ENCODE peak calls at places on chromosome 3, in four cellular contexts. S, F, C and X are unnamed samples.
A peak's percentile ranks its signal among the peaks of the same experiment; 100 is the strongest.

GRCh38 chr3:51777985-51778384 is 1.1 kb downstream of the IQCF6 start:
- DNase-seq in S (no peak), F (no peak), C (no peak), X (no peak)

GRCh38 chr3:170785454-170785853 is 84.5 kb downstream of the RPL22L1 start:
- DNase-seq in S (no peak), F (no peak), C (no peak), X (no peak)

GRCh38 chr3:41580274-41580959 is 381.1 kb downstream of the CTNNB1 start:
- DNase-seq in S (no peak), F (no peak), C (no peak), X (no peak)

GRCh38 chr3:195182470-195182795 is 88.5 kb downstream of the XXYLT1 start:
- DNase-seq in S (no peak), F (no peak), C (peak; percentile 84), X (no peak)

GRCh38 chr3:111392911-111393351 is 149.1 kb upstream of the CD96 start:
- DNase-seq in S (no peak), F (peak; percentile 46), C (peak; percentile 17), X (no peak)

GRCh38 chr3:98259707-98260106 is 4.3 kb upstream of the OR5H6 start:
- DNase-seq in S (no peak), F (peak; percentile 31), C (peak; percentile 22), X (no peak)

GRCh38 chr3:121781611-121782010 is 32.1 kb upstream of the GOLGB1 start:
- DNase-seq in S (no peak), F (no peak), C (no peak), X (no peak)

GRCh38 chr3:17845026-17845425 is 102.6 kb upstream of the TBC1D5 start:
- DNase-seq in S (no peak), F (no peak), C (no peak), X (no peak)

GRCh38 chr3:179768080-179768479 is 115.2 kb downstream of the USP13 start:
- DNase-seq in S (no peak), F (peak; percentile 22), C (peak; percentile 79), X (no peak)

GRCh38 chr3:119301662-119302061 is 7.5 kb downstream of the ARHGAP31 start:
- DNase-seq in S (no peak), F (no peak), C (no peak), X (no peak)

GRCh38 chr3:177973241-177973840 is 562.9 kb upstream of the KCNMB2 start:
- DNase-seq in S (no peak), F (no peak), C (peak; percentile 66), X (no peak)

GRCh38 chr3:64300790-64301423 is 75.6 kb upstream of the PRICKLE2 start:
- DNase-seq in S (no peak), F (no peak), C (peak; percentile 70), X (no peak)

GRCh38 chr3:67064105-67064504 is 66.0 kb downstream of the KBTBD8 start:
- DNase-seq in S (no peak), F (no peak), C (peak; percentile 21), X (no peak)

GRCh38 chr3:123499316-123499715 is 50.4 kb upstream of the ADCY5 start:
- DNase-seq in S (no peak), F (no peak), C (peak; percentile 51), X (no peak)

GRCh38 chr3:175150812-175151411 is 291.8 kb downstream of the NAALADL2 start:
- DNase-seq in S (no peak), F (no peak), C (peak; percentile 17), X (no peak)

GRCh38 chr3:50978991-50979667 is 304.4 kb downstream of the DOCK3 start:
- DNase-seq in S (no peak), F (no peak), C (no peak), X (no peak)

GRCh38 chr3:52098108-52098507 is 41.7 kb upstream of the DUSP7 start:
- DNase-seq in S (no peak), F (no peak), C (no peak), X (no peak)

GRCh38 chr3:107959767-107960166 is 131.1 kb downstream of the CD47 start:
- DNase-seq in S (no peak), F (no peak), C (peak; percentile 39), X (no peak)

GRCh38 chr3:155138677-155139076 is 58.6 kb downstream of the MME start:
- DNase-seq in S (no peak), F (no peak), C (no peak), X (no peak)

GRCh38 chr3:25785826-25786225 is 2.6 kb upstream of the NGLY1 start:
- DNase-seq in S (no peak), F (no peak), C (peak; percentile 37), X (no peak)

GRCh38 chr3:134067311-134068161 is 37.8 kb upstream of the SLCO2A1 start:
- DNase-seq in S (peak; percentile 47), F (no peak), C (no peak), X (no peak)

GRCh38 chr3:5186854-5187151 is 704 bp upstream of the EDEM1 start:
- DNase-seq in S (no peak), F (no peak), C (peak; percentile 42), X (no peak)

GRCh38 chr3:81846988-81847387 is 85.5 kb upstream of the GBE1 start:
- DNase-seq in S (no peak), F (no peak), C (no peak), X (no peak)

GRCh38 chr3:126479642-126480041 is 4.0 kb upstream of the ZXDC start:
- DNase-seq in S (no peak), F (no peak), C (no peak), X (no peak)

GRCh38 chr3:33664195-33664594 is 53.9 kb downstream of the CLASP2 start:
- DNase-seq in S (no peak), F (no peak), C (peak; percentile 87), X (no peak)

GRCh38 chr3:52150860-52151259 is 3.4 kb downstream of the POC1A start:
- DNase-seq in S (no peak), F (no peak), C (no peak), X (no peak)

GRCh38 chr3:377158-377561 is 180.6 kb downstream of the CHL1 start:
- DNase-seq in S (no peak), F (peak; percentile 50), C (peak; percentile 10), X (no peak)

GRCh38 chr3:13091898-13092620 is 18.8 kb upstream of the IQSEC1 start:
- DNase-seq in S (peak; percentile 87), F (peak; percentile 80), C (peak; percentile 66), X (no peak)

GRCh38 chr3:78003090-78003489 is 963.2 kb downstream of the ROBO2 start:
- DNase-seq in S (no peak), F (no peak), C (peak; percentile 45), X (no peak)

GRCh38 chr3:185316740-185317407 is 46.1 kb upstream of the MAP3K13 start:
- DNase-seq in S (no peak), F (peak; percentile 71), C (peak; percentile 38), X (no peak)

GRCh38 chr3:123657111-123657510 is 72.3 kb upstream of the HACD2 start:
- DNase-seq in S (no peak), F (no peak), C (no peak), X (no peak)

GRCh38 chr3:67083277-67083676 is 85.2 kb downstream of the KBTBD8 start:
- DNase-seq in S (no peak), F (no peak), C (peak; percentile 68), X (no peak)

GRCh38 chr3:56970401-56971002 is 90.0 kb upstream of the SPATA12 start:
- DNase-seq in S (no peak), F (no peak), C (no peak), X (no peak)

GRCh38 chr3:106587581-106587980 is 718.8 kb upstream of the CBLB start:
- DNase-seq in S (no peak), F (no peak), C (no peak), X (no peak)

GRCh38 chr3:150998996-150999395 is 26.5 kb upstream of the CLRN1 start:
- DNase-seq in S (no peak), F (no peak), C (no peak), X (no peak)

GRCh38 chr3:111601810-111602209 is 6.7 kb upstream of the ZBED2 start:
- DNase-seq in S (no peak), F (peak; percentile 53), C (no peak), X (no peak)

GRCh38 chr3:129617381-129618185 is 11.1 kb upstream of the PLXND1 start:
- DNase-seq in S (no peak), F (no peak), C (no peak), X (no peak)